ENCODE peak calls at places on chromosome 9, in eight cellular contexts. C is progenitor cell of endocrine pancreas, D is lower lobe of right lung, J is left ventricle myocardium inferior, G is heart left ventricle, N is AG09319, T is AG04449, F is dorsolateral prefrontal cortex. P is an unnamed sample.
A peak's percentile ranks its signal among the peaks of the same experiment; 100 is the strongest.

GRCh38 chr9:124800306-124801259 is 23.6 kb downstream of the OLFML2A start:
- DNase-seq in C (no peak), D (peak; percentile 75), J (peak; percentile 54), G (peak; percentile 72), N (no peak), T (no peak), F (no peak), P (no peak)

GRCh38 chr9:17631396-17631795 is 52.5 kb downstream of the SH3GL2 start:
- DNase-seq in C (no peak), D (no peak), J (no peak), G (no peak), N (no peak), T (no peak), F (no peak), P (no peak)

GRCh38 chr9:129270205-129270604 is 92.1 kb upstream of the IER5L start:
- DNase-seq in C (no peak), D (peak; percentile 13), J (peak; percentile 3), G (no peak), N (no peak), T (no peak), F (no peak), P (no peak)

GRCh38 chr9:119533509-119533908 is 164.3 kb upstream of the BRINP1 start:
- DNase-seq in C (no peak), D (no peak), J (no peak), G (no peak), N (no peak), T (no peak), F (no peak), P (peak; percentile 50)

GRCh38 chr9:79705704-79706103 is 133.9 kb downstream of the TLE4 start:
- DNase-seq in C (no peak), D (no peak), J (no peak), G (no peak), N (no peak), T (no peak), F (no peak), P (no peak)

GRCh38 chr9:3205421-3206095 is 320.2 kb downstream of the RFX3 start:
- DNase-seq in C (no peak), D (no peak), J (no peak), G (no peak), N (no peak), T (no peak), F (no peak), P (no peak)

GRCh38 chr9:115006660-115007059 is 76.3 kb upstream of the TNFSF8 start:
- DNase-seq in C (no peak), D (no peak), J (no peak), G (no peak), N (peak; percentile 77), T (peak; percentile 72), F (no peak), P (no peak)

GRCh38 chr9:128893354-128893753 is 11.4 kb downstream of the LRRC8A start:
- DNase-seq in C (no peak), D (no peak), J (no peak), G (no peak), N (no peak), T (no peak), F (no peak), P (no peak)

GRCh38 chr9:109903515-109904138 is 123.6 kb downstream of the PALM2AKAP2 start:
- DNase-seq in C (peak; percentile 37), D (no peak), J (peak; percentile 29), G (peak; percentile 64), N (peak; percentile 57), T (no peak), F (no peak), P (peak; percentile 63)

GRCh38 chr9:136856541-136857141 is 4.5 kb downstream of the MAMDC4 start:
- DNase-seq in C (peak; percentile 9), D (no peak), J (peak; percentile 13), G (no peak), N (no peak), T (no peak), F (no peak), P (no peak)

GRCh38 chr9:111926421-111926875 is 29.8 kb downstream of the UGCG start:
- DNase-seq in C (no peak), D (peak; percentile 53), J (peak; percentile 34), G (no peak), N (no peak), T (peak; percentile 50), F (no peak), P (no peak)

GRCh38 chr9:18208166-18209059 is 265.5 kb upstream of the ADAMTSL1 start:
- DNase-seq in C (peak; percentile 44), D (no peak), J (no peak), G (peak; percentile 23), N (no peak), T (no peak), F (no peak), P (peak; percentile 41)

GRCh38 chr9:113220467-113221002 is 542 bp downstream of the FKBP15 start:
- DNase-seq in C (no peak), D (no peak), J (no peak), G (no peak), N (no peak), T (no peak), F (no peak), P (no peak)

GRCh38 chr9:106339882-106340281 is 523.1 kb upstream of the ZNF462 start:
- DNase-seq in C (no peak), D (no peak), J (no peak), G (no peak), N (no peak), T (no peak), F (no peak), P (no peak)

GRCh38 chr9:112252194-112252593 is 77.1 kb upstream of the SUSD1 start:
- DNase-seq in C (no peak), D (no peak), J (no peak), G (no peak), N (no peak), T (no peak), F (no peak), P (no peak)

GRCh38 chr9:106745876-106746275 is 117.1 kb upstream of the ZNF462 start:
- DNase-seq in C (no peak), D (no peak), J (no peak), G (no peak), N (no peak), T (no peak), F (no peak), P (no peak)

DNA sequence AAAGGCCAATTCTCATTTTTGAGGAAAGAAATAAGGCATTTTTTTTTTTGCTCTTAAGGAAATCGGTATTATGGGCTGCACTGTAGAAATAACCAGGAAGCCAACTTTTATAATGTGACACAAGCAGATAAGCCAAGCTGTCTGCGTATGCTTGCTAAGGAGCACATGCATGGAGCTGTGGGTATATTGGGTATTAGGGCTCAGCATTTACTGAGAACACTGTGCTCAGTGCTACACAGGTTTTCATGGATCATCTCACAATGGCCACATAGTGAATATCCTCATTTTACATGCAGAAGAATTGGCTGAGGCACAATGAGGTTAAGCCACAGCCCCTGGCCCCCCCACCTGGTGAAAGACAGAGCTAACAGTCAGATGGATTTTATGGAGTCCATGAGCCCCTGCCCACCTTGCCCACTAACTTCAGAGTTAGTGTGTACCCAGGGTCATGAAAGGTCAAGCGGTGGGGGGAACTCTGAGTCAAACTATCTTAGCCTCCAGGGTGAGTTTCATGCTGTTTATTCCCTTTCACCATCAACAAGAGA is 204.8 kb downstream of the SPATA31A6 start:
- DNase-seq in C (no peak), D (no peak), J (no peak), G (no peak), N (no peak), T (no peak), F (no peak), P (no peak)
- TF ChIP-seq CTCF in C (no peak), D (no peak), J (no peak), G (no peak), N (no peak), T (no peak), F (no peak), P (no peak)

GRCh38 chr9:127224883-127225739 is 39.5 kb upstream of the GARNL3 start:
- DNase-seq in C (peak; percentile 95), D (peak; percentile 97), J (peak; percentile 99), G (peak; percentile 98), N (peak; percentile 60), T (no peak), F (peak; percentile 98), P (peak; percentile 100)

GRCh38 chr9:127222388-127223095 is 42.0 kb upstream of the GARNL3 start:
- DNase-seq in C (no peak), D (no peak), J (no peak), G (no peak), N (no peak), T (no peak), F (no peak), P (no peak)

GRCh38 chr9:127224178-127224882 is 40.2 kb upstream of the GARNL3 start:
- DNase-seq in C (peak; percentile 85), D (peak; percentile 91), J (peak; percentile 91), G (peak; percentile 91), N (no peak), T (no peak), F (peak; percentile 73), P (peak; percentile 98)

GRCh38 chr9:127223266-127223665 is 41.3 kb upstream of the GARNL3 start:
- DNase-seq in C (no peak), D (no peak), J (no peak), G (no peak), N (no peak), T (no peak), F (no peak), P (no peak)

GRCh38 chr9:127223810-127224177 is 40.8 kb upstream of the GARNL3 start:
- DNase-seq in C (no peak), D (no peak), J (no peak), G (no peak), N (no peak), T (no peak), F (no peak), P (no peak)
- TF ChIP-seq CTCF in C (no peak), D (no peak), J (no peak), G (no peak), N (no peak), T (no peak), F (no peak), P (no peak)

GRCh38 chr9:36893911-36894310 is 140.2 kb downstream of the PAX5 start:
- DNase-seq in C (no peak), D (no peak), J (no peak), G (no peak), N (no peak), T (no peak), F (no peak), P (no peak)

GRCh38 chr9:36894695-36895310 is 139.3 kb downstream of the PAX5 start:
- DNase-seq in C (no peak), D (no peak), J (no peak), G (no peak), N (no peak), T (no peak), F (no peak), P (no peak)

GRCh38 chr9:36892279-36892678 is 141.8 kb downstream of the PAX5 start:
- DNase-seq in C (no peak), D (no peak), J (no peak), G (no peak), N (no peak), T (no peak), F (no peak), P (no peak)

GRCh38 chr9:36891341-36891811 is 142.7 kb downstream of the PAX5 start:
- DNase-seq in C (no peak), D (no peak), J (no peak), G (no peak), N (no peak), T (no peak), F (no peak), P (no peak)

GRCh38 chr9:36893148-36893547 is 140.9 kb downstream of the PAX5 start:
- DNase-seq in C (no peak), D (no peak), J (no peak), G (no peak), N (no peak), T (no peak), F (no peak), P (peak; percentile 0)
- TF ChIP-seq CTCF in C (no peak), D (no peak), J (no peak), G (no peak), N (no peak), T (no peak), F (no peak), P (no peak)

GRCh38 chr9:81588148-81588874 is 101.0 kb downstream of the TLE1 start:
- DNase-seq in C (peak; percentile 17), D (peak; percentile 66), J (no peak), G (no peak), N (no peak), T (no peak), F (no peak), P (no peak)
- TF ChIP-seq CTCF in C (no peak), D (no peak), J (no peak), G (no peak), N (no peak), T (no peak), F (no peak), P (no peak)

P was measured in nephron progenitor cell.